ENCODE peak calls at places on chromosomes 6 and 20, in four cellular contexts. R is MM.1S, P is tibial nerve, B is cardiac fibroblast. Y is an unnamed sample.

GRCh38 chr6:157047951-157048350 is 270.8 kb downstream of the ARID1B start:
- DNase-seq in R (no peak), B (peak; percentile 76), P (no peak), Y (no peak)

GRCh38 chr6:101722481-101722880 is 329.0 kb downstream of the GRIK2 start:
- DNase-seq in P (no peak), B (peak; percentile 54), R (no peak), Y (no peak)

GRCh38 chr6:14747881-14748520 is 497.9 kb upstream of the JARID2 start:
- DNase-seq in P (no peak), R (no peak), B (peak; percentile 49), Y (no peak)

GRCh38 chr6:132285004-132285780 is 116.1 kb downstream of the MOXD1 start:
- DNase-seq in B (no peak), P (no peak), R (no peak), Y (no peak)

GRCh38 chr6:138491020-138491419 is 8.3 kb downstream of the NHSL1 start:
- DNase-seq in B (no peak), P (no peak), R (no peak), Y (no peak)

GRCh38 chr6:31559958-31560696 is 12.0 kb upstream of the LTA start:
- DNase-seq in R (peak; percentile 74), P (no peak), B (peak; percentile 80), Y (peak; percentile 80)

GRCh38 chr6:36970892-36971842 is 14.8 kb downstream of the MTCH1 start:
- DNase-seq in B (no peak), R (no peak), P (no peak), Y (no peak)

GRCh38 chr20:19070681-19071441 is 141.6 kb upstream of the SLC24A3 start:
- DNase-seq in B (no peak), P (no peak), R (no peak), Y (no peak)

GRCh38 chr20:768426-768978 is at the start of gene SLC52A3:
- DNase-seq in R (no peak), P (no peak), B (no peak), Y (no peak)

GRCh38 chr6:144434308-144434990 is 149.3 kb downstream of the UTRN start:
- DNase-seq in R (no peak), B (peak; percentile 87), P (no peak), Y (no peak)

GRCh38 chr20:48703107-48703506 is 124.7 kb downstream of the PREX1 start:
- DNase-seq in P (no peak), R (no peak), B (no peak), Y (no peak)

DNA sequence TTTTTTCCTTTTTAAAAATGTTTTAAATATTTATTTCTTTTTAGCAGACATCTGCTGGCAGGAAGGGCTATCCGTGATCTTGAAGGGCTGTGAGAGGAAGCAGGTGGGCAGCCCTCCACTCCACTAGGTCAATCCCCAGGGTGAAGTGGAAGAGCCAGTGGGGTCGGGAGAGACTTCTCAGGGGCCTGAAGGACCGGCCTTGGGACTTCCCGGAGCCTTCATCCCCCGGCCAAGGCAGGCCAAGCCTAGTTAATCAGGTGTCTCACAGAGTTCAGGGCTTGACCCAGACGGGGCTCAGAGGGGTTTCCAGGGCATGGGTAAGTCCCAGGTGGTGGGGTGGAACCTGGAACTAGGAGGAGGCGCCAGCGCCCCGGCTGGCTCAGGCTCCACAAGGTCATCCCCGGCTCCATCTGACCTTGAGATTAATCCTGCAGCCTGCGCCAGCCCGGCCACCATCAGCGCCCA is 44.3 kb downstream of the MDFI start:
- DNase-seq in R (no peak), P (no peak), B (no peak), Y (no peak)
- H3K4me3 ChIP-seq in R (no peak overlapping the region), P (peak overlapping the region; percentile 62), B (no peak overlapping the region), Y (no peak overlapping the region)

DNA sequence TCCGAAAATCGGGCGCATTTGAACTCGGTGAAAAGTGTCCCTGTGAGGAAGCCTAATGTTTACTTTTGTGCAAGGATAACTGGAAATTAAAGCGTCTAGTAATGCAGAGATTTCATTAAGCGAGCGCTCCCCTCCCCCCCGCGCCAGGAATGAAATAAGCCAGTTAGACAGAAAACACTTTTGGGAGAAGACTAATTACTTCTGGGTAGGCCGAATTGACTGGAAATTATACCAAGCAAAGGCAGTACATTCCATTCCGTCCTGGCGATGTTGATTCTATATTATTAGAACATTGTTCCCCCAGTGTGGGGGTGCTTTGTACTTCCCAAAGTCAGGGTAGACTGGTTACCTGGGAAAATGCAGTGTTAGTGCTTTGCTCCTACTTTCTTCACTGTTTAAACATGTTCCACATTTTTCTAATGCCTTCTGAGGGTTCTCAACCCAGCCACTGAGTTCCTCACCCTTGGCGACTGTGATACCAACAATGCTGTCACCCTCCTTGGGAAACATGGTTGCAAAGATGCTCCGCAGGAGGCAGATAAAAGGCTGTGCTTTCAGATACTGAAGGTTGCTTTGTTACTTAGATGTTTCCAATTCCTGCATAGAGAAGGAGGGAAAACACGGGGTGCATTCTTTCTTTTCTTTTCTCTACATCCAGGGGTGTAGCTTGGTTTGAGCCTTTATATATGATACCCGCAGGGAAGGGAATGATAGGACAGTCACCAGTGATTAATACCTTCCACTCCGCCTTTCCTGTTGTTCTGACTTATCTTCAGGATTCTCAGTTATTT is 2.6 kb downstream of the GJA1 start:
- DNase-seq in R (no peak), B (peak; percentile 46), P (peak; percentile 23), Y (no peak)
- H3K4me3 ChIP-seq in R (no peak overlapping the region), B (peak overlapping the region; percentile 76), P (peak overlapping the region; percentile 52), Y (no peak overlapping the region)

GRCh38 chr6:113648698-113649097 is 208.4 kb upstream of the MARCKS start:
- DNase-seq in R (no peak), B (no peak), P (no peak), Y (no peak)
- H3K4me3 ChIP-seq in R (no peak overlapping the region), B (no peak overlapping the region), P (no peak overlapping the region), Y (no peak overlapping the region)

DNA sequence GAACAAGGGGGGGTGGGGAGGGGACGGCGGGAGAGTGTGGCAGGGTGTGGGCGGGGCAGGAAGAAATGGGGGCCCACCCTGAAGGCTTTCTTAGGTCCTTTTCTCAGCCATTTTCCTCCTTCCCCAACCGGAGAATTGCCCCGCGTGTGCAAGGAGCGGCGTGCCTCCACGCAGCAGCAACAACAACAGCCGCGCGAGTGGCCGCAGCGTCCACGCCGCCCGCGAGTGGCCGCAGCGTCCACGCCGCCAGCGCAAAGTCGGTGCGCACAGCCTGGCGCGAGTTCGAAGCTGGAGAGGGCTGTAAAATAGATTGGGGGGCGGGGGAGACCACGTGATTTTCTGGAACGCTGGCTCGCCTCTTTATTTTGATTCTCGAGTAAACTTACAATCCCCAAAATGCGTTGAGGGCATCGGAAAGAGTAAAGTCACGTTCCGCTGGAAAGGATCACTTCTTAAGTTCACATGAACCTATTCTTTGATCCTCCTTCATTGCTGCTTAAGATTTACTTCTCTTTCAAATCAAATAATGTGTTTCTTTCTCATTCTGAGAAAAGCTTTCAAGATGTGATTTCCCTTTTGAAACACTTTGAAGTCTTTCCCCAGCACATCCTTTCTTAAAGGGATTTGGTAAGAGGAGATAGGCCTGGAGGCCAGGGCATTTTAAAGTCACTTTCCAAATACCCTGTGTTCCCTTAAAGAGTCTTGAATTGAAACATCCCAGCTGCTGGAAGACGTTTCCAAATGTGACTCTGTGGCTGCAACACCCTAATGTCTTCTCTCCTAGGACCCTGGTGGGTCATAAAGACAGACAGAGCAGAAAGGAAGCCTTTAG is 66.7 kb upstream of the ZNF217 start:
- DNase-seq in B (peak; percentile 50), P (no peak), R (peak; percentile 44), Y (no peak)
- H3K4me3 ChIP-seq in B (no peak overlapping the region), P (peak overlapping the region; percentile 44), R (peak overlapping the region; percentile 61), Y (no peak overlapping the region)

DNA sequence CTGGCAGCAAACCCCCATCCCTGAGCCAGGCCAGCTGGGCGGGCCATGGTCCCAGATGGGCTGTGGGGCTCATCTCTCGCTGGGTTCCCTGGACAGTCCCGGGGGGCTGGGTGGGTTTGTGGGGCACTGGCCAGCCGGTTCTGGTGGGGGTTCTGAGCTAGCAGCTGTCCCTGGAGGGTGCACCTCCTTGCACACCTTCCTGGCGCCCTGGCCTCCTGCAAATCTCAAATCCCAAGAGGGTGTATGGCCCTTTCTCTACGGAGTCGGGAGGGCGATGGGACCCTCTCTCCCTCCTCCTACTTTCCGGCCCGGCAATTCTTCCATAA is 1.2 kb upstream of the LAMA5 start:
- DNase-seq in P (no peak), R (no peak), B (no peak), Y (no peak)
- H3K4me3 ChIP-seq in P (peak overlapping the region; percentile 71), R (no peak overlapping the region), B (no peak overlapping the region), Y (no peak overlapping the region)

GRCh38 chr20:58790440-58790839 is 60.3 kb downstream of the GNAS-AS1 start:
- DNase-seq in B (no peak), R (no peak), P (no peak), Y (no peak)
- H3K4me3 ChIP-seq in B (no peak overlapping the region), R (no peak overlapping the region), P (no peak overlapping the region), Y (no peak overlapping the region)